ENCODE peak calls at places on chromosomes 11 and 22, in five cellular contexts. K, A, D, S and M are unnamed samples.

GRCh38 chr22:50531546-50532352 is 1.9 kb upstream of the TYMP start:
- DNase-seq in K (peak), A (peak), D (peak), S (no peak), M (peak)

GRCh38 chr11:68498903-68499883 is 38.6 kb downstream of the PPP6R3 start:
- DNase-seq in K (no peak), A (no peak), D (no peak), S (no peak), M (no peak)

GRCh38 chr22:27895600-27895999 is 23.5 kb downstream of the PITPNB start:
- DNase-seq in K (no peak), A (no peak), D (no peak), S (no peak), M (no peak)

GRCh38 chr22:48398181-48398905 is 1429.3 kb downstream of the BRD1 start:
- DNase-seq in K (no peak), A (no peak), D (no peak), S (no peak), M (no peak)

GRCh38 chr11:67997460-67997921 is 6.4 kb downstream of the UNC93B1 start:
- DNase-seq in K (no peak), A (no peak), D (no peak), S (no peak), M (no peak)

GRCh38 chr11:115765803-115766239 is 261.6 kb upstream of the CADM1 start:
- DNase-seq in K (no peak), A (no peak), D (no peak), S (no peak), M (no peak)

GRCh38 chr11:64081663-64082442 is 46.1 kb downstream of the FLRT1 start:
- DNase-seq in K (no peak), A (no peak), D (no peak), S (no peak), M (no peak)

GRCh38 chr11:102157219-102157618 is 47.0 kb downstream of the YAP1 start:
- DNase-seq in K (no peak), A (no peak), D (no peak), S (no peak), M (no peak)

GRCh38 chr22:26529345-26529744 is 17.1 kb upstream of the TFIP11 start:
- DNase-seq in K (no peak), A (no peak), D (no peak), S (no peak), M (no peak)

GRCh38 chr22:27844656-27845602 is 43.4 kb upstream of the MN1 start:
- DNase-seq in K (no peak), A (no peak), D (no peak), S (no peak), M (no peak)

GRCh38 chr22:19888131-19888746 is 33.6 kb upstream of the GNB1L start:
- DNase-seq in K (no peak), A (no peak), D (no peak), S (no peak), M (peak)

GRCh38 chr11:33835143-33835878 is 56.6 kb downstream of the LMO2 start:
- DNase-seq in K (no peak), A (no peak), D (no peak), S (no peak), M (no peak)

GRCh38 chr11:90601261-90601660 is 378.4 kb upstream of the CHORDC1 start:
- DNase-seq in K (no peak), A (no peak), D (no peak), S (no peak), M (no peak)

GRCh38 chr11:91244921-91245320 is 979.7 kb upstream of the FAT3 start:
- DNase-seq in K (no peak), A (no peak), D (no peak), S (no peak), M (no peak)

GRCh38 chr11:69576069-69576782 is 64.7 kb upstream of the CCND1 start:
- DNase-seq in K (no peak), A (no peak), D (no peak), S (no peak), M (no peak)

GRCh38 chr22:46545041-46545796 is 7.8 kb upstream of the CELSR1 start:
- DNase-seq in K (no peak), A (no peak), D (no peak), S (no peak), M (no peak)

GRCh38 chr22:24187731-24188644 is 6.7 kb downstream of the SUSD2 start:
- DNase-seq in K (no peak), A (no peak), D (no peak), S (no peak), M (no peak)

GRCh38 chr11:19258651-19259230 is 18.0 kb upstream of the E2F8 start:
- DNase-seq in K (no peak), A (no peak), D (no peak), S (no peak), M (no peak)

GRCh38 chr11:108654994-108655631 is 9.8 kb upstream of the DDX10 start:
- DNase-seq in K (no peak), A (no peak), D (no peak), S (no peak), M (no peak)

GRCh38 chr11:100576044-100577021 is 110.8 kb upstream of the ARHGAP42 start:
- DNase-seq in K (no peak), A (peak), D (no peak), S (no peak), M (no peak)

GRCh38 chr11:22471405-22471804 is 133.2 kb downstream of the SLC17A6 start:
- DNase-seq in K (no peak), A (no peak), D (no peak), S (no peak), M (no peak)

GRCh38 chr11:43866520-43866919 is 14.1 kb upstream of the ALKBH3 start:
- DNase-seq in K (no peak), A (no peak), D (no peak), S (no peak), M (no peak)

GRCh38 chr11:47856186-47856585 is 8.0 kb upstream of the NUP160 start:
- DNase-seq in K (no peak), A (no peak), D (no peak), S (no peak), M (no peak)

GRCh38 chr11:61056566-61056965 is 45.7 kb upstream of the CD5 start:
- DNase-seq in K (no peak), A (no peak), D (no peak), S (no peak), M (no peak)

GRCh38 chr11:68397256-68397655 is 63.3 kb upstream of the PPP6R3 start:
- DNase-seq in K (no peak), A (no peak), D (no peak), S (no peak), M (no peak)

GRCh38 chr22:32050678-32051515 is 7.8 kb downstream of the SLC5A1 start:
- DNase-seq in K (peak), A (no peak), D (peak), S (no peak), M (peak)

GRCh38 chr11:16001899-16002426 is 354.4 kb downstream of the SOX6 start:
- DNase-seq in K (no peak), A (no peak), D (no peak), S (no peak), M (no peak)

GRCh38 chr11:34757026-34757451 is 136.1 kb downstream of the EHF start:
- DNase-seq in K (no peak), A (no peak), D (no peak), S (no peak), M (no peak)

GRCh38 chr11:61554172-61554988 is 26.5 kb downstream of the SYT7 start:
- DNase-seq in K (no peak), A (no peak), D (no peak), S (no peak), M (no peak)

GRCh38 chr11:2537896-2538855 is 93.4 kb downstream of the KCNQ1 start:
- DNase-seq in K (no peak), A (no peak), D (no peak), S (no peak), M (peak)

GRCh38 chr22:44452531-44453420 is 45.3 kb downstream of the RTL6 start:
- DNase-seq in K (no peak), A (no peak), D (no peak), S (no peak), M (no peak)

GRCh38 chr11:76313271-76313670 is 67.7 kb downstream of the THAP12 start:
- DNase-seq in K (no peak), A (no peak), D (no peak), S (no peak), M (no peak)

GRCh38 chr22:31451709-31452571 is 37.7 kb downstream of the EIF4ENIF1 start:
- DNase-seq in K (peak), A (peak), D (no peak), S (no peak), M (no peak)

GRCh38 chr11:131349368-131350086 is 20.9 kb upstream of the NTM start:
- DNase-seq in K (no peak), A (no peak), D (no peak), S (no peak), M (no peak)

GRCh38 chr11:69240332-69241074 is 53.5 kb upstream of the MYEOV start:
- DNase-seq in K (no peak), A (no peak), D (no peak), S (no peak), M (peak)